ENCODE peak calls at places on chromosomes 6 and 20, in six cellular contexts. V, P, M, D, T and B are unnamed samples.

GRCh38 chr6:138673317-138674014 is 100.1 kb upstream of the CCDC28A start:
- DNase-seq in V (no peak), P (no peak), M (no peak), D (no peak), T (no peak), B (no peak)

GRCh38 chr6:167711784-167712183 is 114.9 kb upstream of the AFDN start:
- DNase-seq in V (no peak), P (no peak), M (no peak), D (peak), T (no peak), B (no peak)

GRCh38 chr20:44979090-44979621 is 12.8 kb downstream of the STK4 start:
- DNase-seq in V (no peak), P (peak), M (peak), D (peak), T (peak), B (peak)

GRCh38 chr20:39109933-39110818 is 148.0 kb downstream of the DHX35 start:
- DNase-seq in V (no peak), P (no peak), M (no peak), D (no peak), T (no peak), B (no peak)

GRCh38 chr6:122114733-122115132 is 284.7 kb upstream of the HSF2 start:
- DNase-seq in V (no peak), P (no peak), M (no peak), D (no peak), T (no peak), B (no peak)

GRCh38 chr6:129598244-129599187 is 111.5 kb downstream of the ARHGAP18 start:
- DNase-seq in V (peak), P (no peak), M (peak), D (no peak), T (peak), B (peak)

GRCh38 chr6:105036371-105036770 is 79.5 kb downstream of the LIN28B start:
- DNase-seq in V (no peak), P (no peak), M (no peak), D (no peak), T (no peak), B (no peak)

GRCh38 chr20:63015147-63015664 is 8.4 kb upstream of the BHLHE23 start:
- DNase-seq in V (no peak), P (no peak), M (no peak), D (no peak), T (no peak), B (no peak)

GRCh38 chr6:14121936-14122344 is 4.4 kb downstream of the CD83 start:
- DNase-seq in V (no peak), P (no peak), M (no peak), D (peak), T (peak), B (peak)